ENCODE peak calls at places on chromosomes 12 and 14, in nine cellular contexts. One of them, this sample, is unnamed.

GRCh38 chr12:121255433-121255832 is 41.1 kb downstream of the CAMKK2 start:
- DNase-seq in pancreas: peak; percentile 29
- DNase-seq in brain microvascular endothelial cell: no peak
- DNase-seq in psoas muscle: no peak
- DNase-seq in HL-60: no peak
- DNase-seq in nephron progenitor cell: no peak
- DNase-seq in lower lobe of right lung: no peak
- DNase-seq in ascending aorta: no peak
- DNase-seq in stomach: no peak
- DNase-seq in this sample: no peak

GRCh38 chr14:77026166-77026929 is 2.2 kb downstream of the IRF2BPL start:
- DNase-seq in pancreas: peak; percentile 74
- DNase-seq in brain microvascular endothelial cell: no peak
- DNase-seq in psoas muscle: peak; percentile 50
- DNase-seq in HL-60: no peak
- DNase-seq in nephron progenitor cell: no peak
- DNase-seq in lower lobe of right lung: peak; percentile 65
- DNase-seq in ascending aorta: no peak
- DNase-seq in stomach: peak; percentile 52
- DNase-seq in this sample: no peak

GRCh38 chr12:1869145-1869544 is 48.8 kb downstream of the LRTM2 start:
- DNase-seq in pancreas: no peak
- DNase-seq in brain microvascular endothelial cell: no peak
- DNase-seq in psoas muscle: no peak
- DNase-seq in HL-60: no peak
- DNase-seq in nephron progenitor cell: no peak
- DNase-seq in lower lobe of right lung: no peak
- DNase-seq in ascending aorta: no peak
- DNase-seq in stomach: no peak
- DNase-seq in this sample: no peak

GRCh38 chr14:90381011-90381790 is 15.6 kb upstream of the CALM1 start:
- DNase-seq in pancreas: no peak
- DNase-seq in brain microvascular endothelial cell: no peak
- DNase-seq in psoas muscle: peak; percentile 44
- DNase-seq in HL-60: no peak
- DNase-seq in nephron progenitor cell: no peak
- DNase-seq in lower lobe of right lung: no peak
- DNase-seq in ascending aorta: no peak
- DNase-seq in stomach: peak; percentile 34
- DNase-seq in this sample: no peak

GRCh38 chr14:21997300-21997699 is 323.7 kb upstream of the OR4E1 start:
- DNase-seq in pancreas: no peak
- DNase-seq in brain microvascular endothelial cell: peak; percentile 20
- DNase-seq in psoas muscle: no peak
- DNase-seq in HL-60: no peak
- DNase-seq in nephron progenitor cell: no peak
- DNase-seq in lower lobe of right lung: no peak
- DNase-seq in ascending aorta: no peak
- DNase-seq in stomach: no peak
- DNase-seq in this sample: no peak

GRCh38 chr12:85874064-85874463 is at the start of gene NTS:
- DNase-seq in pancreas: no peak
- DNase-seq in brain microvascular endothelial cell: no peak
- DNase-seq in psoas muscle: no peak
- DNase-seq in HL-60: no peak
- DNase-seq in nephron progenitor cell: no peak
- DNase-seq in lower lobe of right lung: no peak
- DNase-seq in ascending aorta: no peak
- DNase-seq in stomach: no peak
- DNase-seq in this sample: no peak

GRCh38 chr12:117803013-117803412 is 165.8 kb downstream of the KSR2 start:
- DNase-seq in pancreas: no peak
- DNase-seq in brain microvascular endothelial cell: no peak
- DNase-seq in psoas muscle: no peak
- DNase-seq in HL-60: no peak
- DNase-seq in nephron progenitor cell: no peak
- DNase-seq in lower lobe of right lung: no peak
- DNase-seq in ascending aorta: no peak
- DNase-seq in stomach: no peak
- DNase-seq in this sample: no peak

GRCh38 chr12:95951515-95951914 is 8.4 kb downstream of the AMDHD1 start:
- DNase-seq in pancreas: no peak
- DNase-seq in brain microvascular endothelial cell: no peak
- DNase-seq in psoas muscle: no peak
- DNase-seq in HL-60: no peak
- DNase-seq in nephron progenitor cell: no peak
- DNase-seq in lower lobe of right lung: no peak
- DNase-seq in ascending aorta: no peak
- DNase-seq in stomach: no peak
- DNase-seq in this sample: no peak

GRCh38 chr14:54711812-54712211 is 144.9 kb downstream of the SAMD4A start:
- DNase-seq in pancreas: no peak
- DNase-seq in brain microvascular endothelial cell: no peak
- DNase-seq in psoas muscle: no peak
- DNase-seq in HL-60: no peak
- DNase-seq in nephron progenitor cell: no peak
- DNase-seq in lower lobe of right lung: no peak
- DNase-seq in ascending aorta: no peak
- DNase-seq in stomach: no peak
- DNase-seq in this sample: no peak

GRCh38 chr14:101980700-101981099 is 16.3 kb downstream of the DYNC1H1 start:
- DNase-seq in pancreas: no peak
- DNase-seq in brain microvascular endothelial cell: peak; percentile 92
- DNase-seq in psoas muscle: peak; percentile 69
- DNase-seq in HL-60: no peak
- DNase-seq in nephron progenitor cell: no peak
- DNase-seq in lower lobe of right lung: no peak
- DNase-seq in ascending aorta: peak; percentile 66
- DNase-seq in stomach: peak; percentile 73
- DNase-seq in this sample: peak; percentile 74

GRCh38 chr14:64293976-64294671 is at the start of gene ESR2:
- DNase-seq in pancreas: peak; percentile 72
- DNase-seq in brain microvascular endothelial cell: peak; percentile 22
- DNase-seq in psoas muscle: no peak
- DNase-seq in HL-60: no peak
- DNase-seq in nephron progenitor cell: peak; percentile 71
- DNase-seq in lower lobe of right lung: peak; percentile 51
- DNase-seq in ascending aorta: no peak
- DNase-seq in stomach: peak; percentile 31
- DNase-seq in this sample: no peak

GRCh38 chr12:113994051-113994450 is 27.9 kb upstream of the RBM19 start:
- DNase-seq in pancreas: no peak
- DNase-seq in brain microvascular endothelial cell: no peak
- DNase-seq in psoas muscle: no peak
- DNase-seq in HL-60: no peak
- DNase-seq in nephron progenitor cell: no peak
- DNase-seq in lower lobe of right lung: no peak
- DNase-seq in ascending aorta: no peak
- DNase-seq in stomach: no peak
- DNase-seq in this sample: no peak

GRCh38 chr14:20627337-20628032 is 14.0 kb downstream of the OR6S1 start:
- DNase-seq in pancreas: no peak
- DNase-seq in brain microvascular endothelial cell: no peak
- DNase-seq in psoas muscle: no peak
- DNase-seq in HL-60: no peak
- DNase-seq in nephron progenitor cell: no peak
- DNase-seq in lower lobe of right lung: no peak
- DNase-seq in ascending aorta: no peak
- DNase-seq in stomach: no peak
- DNase-seq in this sample: no peak

GRCh38 chr14:103518416-103519042 is 4.1 kb downstream of the CKB start:
- DNase-seq in pancreas: peak; percentile 89
- DNase-seq in brain microvascular endothelial cell: no peak
- DNase-seq in psoas muscle: peak; percentile 71
- DNase-seq in HL-60: no peak
- DNase-seq in nephron progenitor cell: peak; percentile 81
- DNase-seq in lower lobe of right lung: peak; percentile 79
- DNase-seq in ascending aorta: no peak
- DNase-seq in stomach: peak; percentile 81
- DNase-seq in this sample: no peak

GRCh38 chr12:46609281-46609623 is 216.5 kb downstream of the SLC38A4 start:
- DNase-seq in pancreas: no peak
- DNase-seq in brain microvascular endothelial cell: no peak
- DNase-seq in psoas muscle: no peak
- DNase-seq in HL-60: no peak
- DNase-seq in nephron progenitor cell: no peak
- DNase-seq in lower lobe of right lung: no peak
- DNase-seq in ascending aorta: no peak
- DNase-seq in stomach: no peak
- DNase-seq in this sample: no peak

GRCh38 chr12:110885152-110885840 is 35.1 kb downstream of the MYL2 start:
- DNase-seq in pancreas: no peak
- DNase-seq in brain microvascular endothelial cell: no peak
- DNase-seq in psoas muscle: no peak
- DNase-seq in HL-60: no peak
- DNase-seq in nephron progenitor cell: peak; percentile 19
- DNase-seq in lower lobe of right lung: no peak
- DNase-seq in ascending aorta: no peak
- DNase-seq in stomach: no peak
- DNase-seq in this sample: no peak

GRCh38 chr14:51792819-51793218 is 67.6 kb upstream of the GNG2 start:
- DNase-seq in pancreas: no peak
- DNase-seq in brain microvascular endothelial cell: no peak
- DNase-seq in psoas muscle: no peak
- DNase-seq in HL-60: no peak
- DNase-seq in nephron progenitor cell: no peak
- DNase-seq in lower lobe of right lung: no peak
- DNase-seq in ascending aorta: no peak
- DNase-seq in stomach: no peak
- DNase-seq in this sample: no peak

GRCh38 chr14:99546230-99546879 is 57.7 kb downstream of the CCDC85C start:
- DNase-seq in pancreas: no peak
- DNase-seq in brain microvascular endothelial cell: no peak
- DNase-seq in psoas muscle: no peak
- DNase-seq in HL-60: no peak
- DNase-seq in nephron progenitor cell: peak; percentile 43
- DNase-seq in lower lobe of right lung: no peak
- DNase-seq in ascending aorta: no peak
- DNase-seq in stomach: no peak
- DNase-seq in this sample: no peak

DNA sequence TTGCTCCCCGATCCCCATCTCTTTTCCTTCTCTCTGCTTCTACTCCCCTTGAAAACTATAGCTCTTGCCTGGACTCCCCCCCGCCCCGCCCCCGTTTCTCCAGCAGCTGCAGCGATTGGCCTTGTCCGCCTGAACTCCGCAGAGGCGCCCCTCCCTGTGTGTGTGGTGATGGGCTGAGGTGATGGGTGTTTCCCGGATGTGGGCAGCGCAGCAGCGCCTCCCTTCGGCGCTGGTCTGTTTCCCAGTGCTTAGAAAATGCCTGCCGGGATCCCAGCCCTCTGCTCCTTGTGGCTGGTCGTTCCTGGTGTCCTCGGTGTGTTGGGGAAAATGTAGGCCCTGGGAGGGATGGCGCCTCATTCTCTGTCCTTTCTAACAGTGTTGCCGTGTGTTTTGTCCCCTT is 43.3 kb downstream of the GALNT8 start:
- DNase-seq in pancreas: no peak
- DNase-seq in brain microvascular endothelial cell: no peak
- DNase-seq in psoas muscle: peak; percentile 32
- DNase-seq in HL-60: no peak
- DNase-seq in nephron progenitor cell: peak; percentile 66
- DNase-seq in lower lobe of right lung: no peak
- DNase-seq in ascending aorta: no peak
- DNase-seq in stomach: no peak
- DNase-seq in this sample: no peak
- TF ChIP-seq CTCF in pancreas: no peak
- TF ChIP-seq CTCF in brain microvascular endothelial cell: peak; percentile 18
- TF ChIP-seq CTCF in psoas muscle: no peak
- TF ChIP-seq CTCF in HL-60: no peak
- TF ChIP-seq CTCF in nephron progenitor cell: peak; percentile 26
- TF ChIP-seq CTCF in lower lobe of right lung: no peak
- TF ChIP-seq CTCF in ascending aorta: peak; percentile 16
- TF ChIP-seq CTCF in stomach: no peak
- TF ChIP-seq CTCF in this sample: no peak

DNA sequence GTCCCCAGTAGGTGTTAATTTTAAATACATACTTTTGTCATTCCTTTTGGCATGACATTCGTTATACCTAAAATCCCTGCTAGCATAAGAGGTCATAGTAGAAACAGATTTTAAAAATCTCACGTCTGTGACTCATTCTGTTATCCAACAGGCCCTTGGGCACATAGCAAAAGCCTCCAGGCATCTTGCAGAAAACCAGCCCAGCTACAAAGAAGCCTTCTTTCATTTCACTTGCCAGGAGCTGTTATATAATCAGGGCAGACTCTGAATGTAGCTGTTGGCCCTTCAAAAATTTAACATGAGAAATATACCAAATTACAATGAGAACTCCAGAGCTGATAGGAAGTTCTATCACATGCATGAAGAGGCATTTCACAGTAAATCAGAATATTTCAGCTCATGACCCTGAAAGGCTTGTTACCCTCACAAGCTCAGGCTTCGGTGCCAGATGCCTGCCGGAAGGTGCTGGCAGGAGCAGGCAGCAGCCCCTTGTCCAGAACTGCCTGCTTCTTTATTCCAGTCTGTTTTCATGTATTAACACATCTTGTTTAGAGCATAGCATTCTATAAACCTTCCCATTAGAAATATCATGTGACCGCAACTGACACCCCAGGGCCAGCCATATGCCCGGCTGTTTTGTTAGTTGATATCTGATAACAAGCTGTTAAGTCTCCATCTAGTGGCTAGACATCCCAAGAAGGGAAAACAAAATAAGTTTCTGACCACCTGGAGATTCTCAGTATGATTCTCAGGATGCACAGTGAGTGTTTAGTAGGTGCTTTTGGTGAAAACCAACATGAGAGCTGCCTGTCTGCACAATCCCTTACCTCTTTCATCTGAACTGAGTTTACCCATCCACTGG is 17.8 kb downstream of the E2F7 start:
- DNase-seq in pancreas: no peak
- DNase-seq in brain microvascular endothelial cell: no peak
- DNase-seq in psoas muscle: no peak
- DNase-seq in HL-60: no peak
- DNase-seq in nephron progenitor cell: no peak
- DNase-seq in lower lobe of right lung: no peak
- DNase-seq in ascending aorta: no peak
- DNase-seq in stomach: no peak
- DNase-seq in this sample: no peak
- TF ChIP-seq CTCF in pancreas: no peak
- TF ChIP-seq CTCF in brain microvascular endothelial cell: peak; percentile 30
- TF ChIP-seq CTCF in psoas muscle: no peak
- TF ChIP-seq CTCF in HL-60: no peak
- TF ChIP-seq CTCF in nephron progenitor cell: no peak
- TF ChIP-seq CTCF in lower lobe of right lung: no peak
- TF ChIP-seq CTCF in ascending aorta: no peak
- TF ChIP-seq CTCF in stomach: no peak
- TF ChIP-seq CTCF in this sample: no peak

GRCh38 chr12:3802721-3803120 is 49.8 kb upstream of the CRACR2A start:
- DNase-seq in pancreas: no peak
- DNase-seq in brain microvascular endothelial cell: no peak
- DNase-seq in psoas muscle: no peak
- DNase-seq in HL-60: no peak
- DNase-seq in nephron progenitor cell: no peak
- DNase-seq in lower lobe of right lung: no peak
- DNase-seq in ascending aorta: no peak
- DNase-seq in stomach: no peak
- DNase-seq in this sample: no peak
- TF ChIP-seq CTCF in pancreas: no peak
- TF ChIP-seq CTCF in brain microvascular endothelial cell: no peak
- TF ChIP-seq CTCF in psoas muscle: no peak
- TF ChIP-seq CTCF in HL-60: no peak
- TF ChIP-seq CTCF in nephron progenitor cell: no peak
- TF ChIP-seq CTCF in lower lobe of right lung: no peak
- TF ChIP-seq CTCF in ascending aorta: no peak
- TF ChIP-seq CTCF in stomach: no peak
- TF ChIP-seq CTCF in this sample: no peak

GRCh38 chr14:69259531-69260245 is at the start of gene GALNT16:
- DNase-seq in pancreas: peak; percentile 67
- DNase-seq in brain microvascular endothelial cell: no peak
- DNase-seq in psoas muscle: peak; percentile 49
- DNase-seq in HL-60: no peak
- DNase-seq in nephron progenitor cell: peak; percentile 75
- DNase-seq in lower lobe of right lung: no peak
- DNase-seq in ascending aorta: no peak
- DNase-seq in stomach: peak; percentile 38
- DNase-seq in this sample: no peak
- TF ChIP-seq CTCF in pancreas: no peak
- TF ChIP-seq CTCF in brain microvascular endothelial cell: peak; percentile 36
- TF ChIP-seq CTCF in psoas muscle: peak; percentile 34
- TF ChIP-seq CTCF in HL-60: no peak
- TF ChIP-seq CTCF in nephron progenitor cell: peak; percentile 40
- TF ChIP-seq CTCF in lower lobe of right lung: no peak
- TF ChIP-seq CTCF in ascending aorta: peak; percentile 34
- TF ChIP-seq CTCF in stomach: no peak
- TF ChIP-seq CTCF in this sample: no peak

This sample was measured in CD14-positive monocyte.